ENCODE peak calls at places on chromosomes 7 and 10, in five cellular contexts. O is epithelial cell of esophagus; R is cardiac muscle cell; S is activated CD8-positive, alpha-beta T cell treated with anti-CD3 and anti-CD28 coated beads for 36 hours; X is adrenal gland. C is an unnamed sample.

GRCh38 chr7:42217548-42217947 is 19.5 kb downstream of the GLI3 start:
- DNase-seq in X (no peak), O (no peak), R (no peak), S (no peak), C (no peak)

GRCh38 chr10:110487411-110488123 is 10.1 kb upstream of the DUSP5 start:
- DNase-seq in X (no peak), S (no peak), R (no peak), O (peak; percentile 54), C (no peak)

GRCh38 chr7:25369794-25370193 is 141.5 kb upstream of the NPVF start:
- DNase-seq in O (no peak), S (no peak), R (no peak), X (no peak), C (no peak)

GRCh38 chr7:27143022-27143949 is at the start of gene HOXA5:
- DNase-seq in S (no peak), R (no peak), X (peak; percentile 92), O (peak; percentile 95), C (no peak)

GRCh38 chr7:10579561-10579960 is 394.1 kb upstream of the PHF14 start:
- DNase-seq in X (no peak), S (no peak), R (peak; percentile 64), O (no peak), C (no peak)

GRCh38 chr10:113241966-113242365 is 291.9 kb downstream of the TCF7L2 start:
- DNase-seq in X (no peak), S (no peak), O (no peak), R (no peak), C (no peak)

GRCh38 chr7:53059591-53059990 is 24.2 kb downstream of the POM121L12 start:
- DNase-seq in X (no peak), O (no peak), R (no peak), S (no peak), C (no peak)

GRCh38 chr7:67636363-67637355 is 640.0 kb downstream of the TYW1 start:
- DNase-seq in X (no peak), O (no peak), S (no peak), R (peak; percentile 8), C (no peak)

GRCh38 chr7:13117103-13117502 is 429.7 kb downstream of the ARL4A start:
- DNase-seq in X (no peak), S (no peak), R (no peak), O (peak; percentile 29), C (no peak)
- TF ChIP-seq CTCF in X (peak; percentile 9), S (no peak), R (peak; percentile 50), O (peak; percentile 57), C (peak; percentile 10)

DNA sequence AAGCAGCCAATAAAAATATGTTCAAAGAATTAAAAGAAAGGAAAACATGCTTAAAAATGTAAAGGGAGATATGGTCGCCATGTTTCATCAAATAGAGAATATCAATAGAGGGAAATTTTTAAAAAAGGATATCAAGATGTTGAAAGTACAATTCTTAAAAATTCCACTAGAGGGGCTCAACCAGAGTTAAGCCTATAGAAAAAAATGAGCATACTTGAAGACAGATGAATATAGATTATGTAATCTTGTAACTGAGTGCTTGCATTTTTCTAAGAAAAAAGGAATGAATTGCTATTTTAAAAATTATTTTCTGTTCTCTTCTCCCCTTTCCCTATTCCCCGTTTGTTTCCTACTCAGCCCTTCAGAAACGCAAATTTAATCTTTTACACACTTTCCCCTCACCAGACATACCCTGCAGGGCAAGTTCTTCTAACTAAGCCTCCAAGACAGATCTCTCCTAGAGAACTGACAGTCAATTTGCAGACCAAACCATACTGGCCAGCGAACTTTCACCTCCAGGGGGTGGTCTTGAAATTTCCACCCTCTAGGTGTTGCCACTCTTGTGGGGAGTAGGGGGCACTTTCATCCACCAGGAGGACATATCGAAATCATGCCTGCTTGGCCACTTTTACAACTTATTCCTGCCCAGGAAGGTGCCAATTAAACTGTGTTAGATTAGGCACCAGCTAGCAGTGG is 67.7 kb downstream of the NSUN6 start:
- DNase-seq in X (no peak), O (no peak), R (no peak), S (no peak), C (no peak)
- TF ChIP-seq CTCF in X (peak; percentile 6), O (peak; percentile 6), R (peak; percentile 36), S (no peak), C (no peak)

GRCh38 chr7:110397927-110398660 is 692.8 kb upstream of the LRRN3 start:
- DNase-seq in R (no peak), O (no peak), S (peak; percentile 1), X (no peak), C (no peak)
- TF ChIP-seq CTCF in R (no peak), O (no peak), S (no peak), X (no peak), C (no peak)

DNA sequence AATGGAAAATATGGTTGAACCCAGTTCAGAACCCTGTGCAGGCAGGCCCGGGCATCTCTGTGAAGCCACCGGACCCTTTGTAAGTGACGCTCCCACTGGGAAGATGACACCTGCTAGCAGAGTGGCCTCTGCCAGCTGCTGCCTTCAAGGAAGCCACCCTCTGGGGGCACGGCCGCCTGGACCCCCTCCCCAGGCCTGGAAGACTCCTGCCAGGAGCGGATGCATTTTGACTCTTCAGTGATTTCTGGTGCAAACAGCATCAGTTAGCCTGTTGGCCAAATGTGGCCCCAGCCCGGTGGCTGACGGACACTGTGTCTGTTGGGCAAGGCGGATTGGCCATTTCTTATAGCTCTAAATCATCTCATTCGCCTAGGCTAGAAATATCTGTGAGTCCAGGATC is 514.1 kb upstream of the FOXK1 start:
- DNase-seq in O (no peak), S (no peak), R (no peak), X (no peak), C (no peak)
- TF ChIP-seq CTCF in O (no peak), S (no peak), R (no peak), X (no peak), C (no peak)

C was measured in GM13977.